ENCODE peak calls at places on chromosomes 7 and 10, in seven cellular contexts. Q is NCI-H748 treated with DMSO at 0.1 percent for 48 hours; V is activated T-cell treated with anti-CD3 and anti-CD28 coated beads, Interleukin-2, amount 50 U/mL, for 1 hour; P is stimulated activated CD4-positive, alpha-beta T cell treated with anti-CD3 and anti-CD28 coated beads, TNF-alpha, amount 100 ng/mL, for 4 hours; A is caudate nucleus; B is thoracic aorta; N is activated CD4-positive, alpha-beta T cell treated with anti-CD3 and anti-CD28 coated beads for 4 hours. Z is an unnamed sample.
A peak's percentile ranks its signal among the peaks of the same experiment; 100 is the strongest.

GRCh38 chr7:21543528-21544302 is 876 bp downstream of the DNAH11 start:
- DNase-seq in V (no peak), Q (peak; percentile 83), A (no peak), P (no peak), B (no peak), N (no peak), Z (no peak)

GRCh38 chr10:76333331-76333730 is 901.9 kb downstream of the LRMDA start:
- DNase-seq in A (no peak), Q (no peak), N (no peak), B (no peak), P (no peak), V (no peak), Z (no peak)

GRCh38 chr10:24988831-24989769 is 26.9 kb downstream of the ENKUR start:
- DNase-seq in Q (no peak), A (no peak), P (no peak), V (no peak), B (no peak), N (no peak), Z (no peak)

GRCh38 chr7:7701513-7701912 is 16.9 kb downstream of the RPA3 start:
- DNase-seq in A (no peak), N (no peak), V (no peak), Q (no peak), B (no peak), P (no peak), Z (no peak)

GRCh38 chr10:128879030-128879429 is 588.0 kb upstream of the MGMT start:
- DNase-seq in P (no peak), A (no peak), Q (no peak), V (no peak), B (no peak), N (no peak), Z (no peak)

GRCh38 chr10:82692458-82692857 is 817.5 kb downstream of the NRG3 start:
- DNase-seq in Q (no peak), B (no peak), P (no peak), V (no peak), A (no peak), N (no peak), Z (no peak)

GRCh38 chr7:130350945-130351663 is 6.5 kb downstream of the CPA5 start:
- DNase-seq in B (no peak), V (no peak), Q (peak; percentile 60), P (no peak), N (no peak), A (no peak), Z (peak; percentile 80)

GRCh38 chr7:157020514-157021070 is 10.1 kb upstream of the MNX1 start:
- DNase-seq in Q (no peak), B (no peak), N (no peak), A (no peak), P (no peak), V (peak; percentile 16), Z (no peak)

GRCh38 chr10:46544989-46545791 is 11.3 kb downstream of the GPRIN2 start:
- DNase-seq in N (no peak), V (peak; percentile 15), A (no peak), Q (no peak), P (no peak), B (no peak), Z (peak; percentile 65)

GRCh38 chr10:69506834-69507643 is 55.8 kb downstream of the TSPAN15 start:
- DNase-seq in V (peak; percentile 22), P (no peak), A (no peak), Q (no peak), B (no peak), N (no peak), Z (peak; percentile 72)

GRCh38 chr7:98178321-98178720 is 32.9 kb upstream of the BHLHA15 start:
- DNase-seq in A (peak; percentile 48), N (no peak), Q (peak; percentile 44), P (no peak), V (no peak), B (no peak), Z (no peak)

GRCh38 chr7:20219446-20220292 is 2.5 kb upstream of the MACC1 start:
- DNase-seq in B (peak; percentile 16), Q (peak; percentile 74), P (no peak), A (no peak), N (no peak), V (no peak), Z (peak; percentile 92)

GRCh38 chr10:27752673-27753237 is 7.1 kb upstream of the MKX start:
- DNase-seq in N (no peak), P (no peak), B (no peak), A (no peak), Q (no peak), V (no peak), Z (no peak)

GRCh38 chr10:90226526-90226925 is 525.1 kb downstream of the KIF20B start:
- DNase-seq in B (no peak), A (no peak), Q (no peak), V (no peak), N (no peak), P (no peak), Z (no peak)

GRCh38 chr10:76769161-76769560 is 868.4 kb downstream of the KCNMA1 start:
- DNase-seq in V (no peak), N (no peak), B (no peak), A (no peak), P (no peak), Q (no peak), Z (no peak)

GRCh38 chr10:115981056-115981455 is 291.9 kb downstream of the GFRA1 start:
- DNase-seq in N (no peak), Q (no peak), V (no peak), B (no peak), A (no peak), P (no peak), Z (no peak)

GRCh38 chr7:151429555-151430331 is 10.2 kb downstream of the CRYGN start:
- DNase-seq in Q (no peak), B (no peak), V (peak; percentile 58), A (no peak), P (no peak), N (peak; percentile 32), Z (peak; percentile 74)

GRCh38 chr7:92768501-92769360 is 67.6 kb downstream of the CDK6 start:
- DNase-seq in Q (peak; percentile 62), N (no peak), V (no peak), B (no peak), A (peak; percentile 16), P (no peak), Z (no peak)

GRCh38 chr7:29609162-29610030 is 45.8 kb downstream of the PRR15 start:
- DNase-seq in A (no peak), V (no peak), P (no peak), B (no peak), Q (peak; percentile 89), N (no peak), Z (no peak)

GRCh38 chr7:149790146-149790548 is 16.8 kb upstream of the ZNF467 start:
- DNase-seq in N (peak; percentile 19), Q (no peak), V (peak; percentile 49), B (no peak), P (no peak), A (no peak), Z (peak; percentile 91)

GRCh38 chr7:155532792-155533119 is 13.6 kb downstream of the CNPY1 start:
- DNase-seq in A (no peak), B (no peak), Q (no peak), P (no peak), V (no peak), N (no peak), Z (peak; percentile 6)

GRCh38 chr10:83372646-83373045 is 766.7 kb upstream of the GHITM start:
- DNase-seq in P (no peak), B (no peak), N (no peak), Q (no peak), A (no peak), V (no peak), Z (no peak)

GRCh38 chr7:338295-339061 is 48.5 kb downstream of the FOXL3 start:
- DNase-seq in A (no peak), P (no peak), Q (no peak), N (no peak), B (no peak), V (no peak), Z (peak; percentile 64)

GRCh38 chr7:82081644-82082224 is 311.9 kb upstream of the HGF start:
- DNase-seq in P (no peak), N (no peak), A (no peak), V (no peak), Q (no peak), B (no peak), Z (peak; percentile 66)

GRCh38 chr7:16668049-16668858 is 22.3 kb downstream of the BZW2 start:
- DNase-seq in N (no peak), V (no peak), P (no peak), Q (no peak), A (no peak), B (no peak), Z (no peak)

GRCh38 chr7:18352339-18353255 is 143.0 kb upstream of the HDAC9 start:
- DNase-seq in P (no peak), Q (peak; percentile 26), V (no peak), N (no peak), B (no peak), A (no peak), Z (no peak)

GRCh38 chr7:157875230-157876179 is 538.7 kb downstream of the DNAJB6 start:
- DNase-seq in B (no peak), A (no peak), V (peak; percentile 64), Q (no peak), N (peak; percentile 45), P (peak; percentile 34), Z (peak; percentile 81)

GRCh38 chr10:22183771-22184466 is 33.9 kb downstream of the EBLN1 start:
- DNase-seq in A (no peak), Q (no peak), N (no peak), B (no peak), P (no peak), V (no peak), Z (no peak)

GRCh38 chr7:69173341-69173740 is 424.9 kb upstream of the AUTS2 start:
- DNase-seq in N (no peak), A (no peak), B (no peak), V (no peak), P (no peak), Q (no peak), Z (no peak)

GRCh38 chr10:102642553-102643345 is 1.5 kb upstream of the TRIM8 start:
- DNase-seq in Q (peak; percentile 16), P (peak; percentile 37), B (no peak), V (no peak), N (peak; percentile 51), A (peak; percentile 73), Z (peak; percentile 91)

GRCh38 chr7:47046949-47047348 is 535.0 kb downstream of the TNS3 start:
- DNase-seq in V (no peak), A (no peak), N (no peak), B (no peak), Q (no peak), P (no peak), Z (no peak)

GRCh38 chr7:84792232-84792882 is 394.5 kb downstream of the SEMA3D start:
- DNase-seq in B (no peak), P (no peak), Q (no peak), V (no peak), A (no peak), N (no peak), Z (no peak)

GRCh38 chr10:97179731-97180366 is 5.9 kb downstream of the SLIT1 start:
- DNase-seq in V (no peak), B (no peak), A (no peak), Q (peak; percentile 12), N (no peak), P (no peak), Z (peak; percentile 61)

GRCh38 chr7:75916685-75917634 is 2.0 kb downstream of the POR start:
- DNase-seq in P (no peak), N (no peak), V (no peak), B (no peak), A (no peak), Q (no peak), Z (no peak)

GRCh38 chr10:130189466-130190064 is 53.4 kb downstream of the GLRX3 start:
- DNase-seq in N (no peak), P (no peak), Q (no peak), A (no peak), B (no peak), V (no peak), Z (no peak)